ENCODE peak calls at places on chromosomes 12 and 14, in eight cellular contexts. One of them, this sample, is unnamed.

GRCh38 chr12:19620222-19620621 is 180.9 kb downstream of the AEBP2 start:
- DNase-seq in SHP77: no peak
- DNase-seq in stimulated activated CD4-positive, alpha-beta T cell treated with anti-CD3 and anti-CD28 coated beads, Interleukin-1b, Interleukin-23, amount 100 ng/mL, for 24 hours: no peak
- DNase-seq in NCI-H510A treated with DMSO at 0.1 percent for 48 hours: no peak
- DNase-seq in nucleus accumbens: no peak
- DNase-seq in fibroblast of lung: peak
- DNase-seq in LoVo: peak
- DNase-seq in OCI-M1: no peak
- DNase-seq in this sample: peak

GRCh38 chr12:52874573-52875435 is 26.0 kb upstream of the KRT78 start:
- DNase-seq in SHP77: no peak
- DNase-seq in stimulated activated CD4-positive, alpha-beta T cell treated with anti-CD3 and anti-CD28 coated beads, Interleukin-1b, Interleukin-23, amount 100 ng/mL, for 24 hours: no peak
- DNase-seq in NCI-H510A treated with DMSO at 0.1 percent for 48 hours: no peak
- DNase-seq in nucleus accumbens: no peak
- DNase-seq in fibroblast of lung: no peak
- DNase-seq in LoVo: no peak
- DNase-seq in OCI-M1: no peak
- DNase-seq in this sample: no peak

GRCh38 chr14:80084196-80084595 is 127.1 kb downstream of the DIO2 start:
- DNase-seq in SHP77: no peak
- DNase-seq in stimulated activated CD4-positive, alpha-beta T cell treated with anti-CD3 and anti-CD28 coated beads, Interleukin-1b, Interleukin-23, amount 100 ng/mL, for 24 hours: no peak
- DNase-seq in NCI-H510A treated with DMSO at 0.1 percent for 48 hours: no peak
- DNase-seq in nucleus accumbens: no peak
- DNase-seq in fibroblast of lung: no peak
- DNase-seq in LoVo: no peak
- DNase-seq in OCI-M1: no peak
- DNase-seq in this sample: no peak

GRCh38 chr14:33590891-33591630 is 359.8 kb downstream of the EGLN3 start:
- DNase-seq in SHP77: no peak
- DNase-seq in stimulated activated CD4-positive, alpha-beta T cell treated with anti-CD3 and anti-CD28 coated beads, Interleukin-1b, Interleukin-23, amount 100 ng/mL, for 24 hours: no peak
- DNase-seq in NCI-H510A treated with DMSO at 0.1 percent for 48 hours: no peak
- DNase-seq in nucleus accumbens: no peak
- DNase-seq in fibroblast of lung: peak
- DNase-seq in LoVo: no peak
- DNase-seq in OCI-M1: no peak
- DNase-seq in this sample: no peak

GRCh38 chr14:79357307-79357706 is 854.0 kb downstream of the DIO2 start:
- DNase-seq in SHP77: no peak
- DNase-seq in stimulated activated CD4-positive, alpha-beta T cell treated with anti-CD3 and anti-CD28 coated beads, Interleukin-1b, Interleukin-23, amount 100 ng/mL, for 24 hours: no peak
- DNase-seq in NCI-H510A treated with DMSO at 0.1 percent for 48 hours: no peak
- DNase-seq in nucleus accumbens: no peak
- DNase-seq in fibroblast of lung: no peak
- DNase-seq in LoVo: no peak
- DNase-seq in OCI-M1: no peak
- DNase-seq in this sample: no peak

GRCh38 chr12:90280033-90280432 is 571.4 kb upstream of the ATP2B1 start:
- DNase-seq in SHP77: no peak
- DNase-seq in stimulated activated CD4-positive, alpha-beta T cell treated with anti-CD3 and anti-CD28 coated beads, Interleukin-1b, Interleukin-23, amount 100 ng/mL, for 24 hours: no peak
- DNase-seq in NCI-H510A treated with DMSO at 0.1 percent for 48 hours: no peak
- DNase-seq in nucleus accumbens: no peak
- DNase-seq in fibroblast of lung: peak
- DNase-seq in LoVo: no peak
- DNase-seq in OCI-M1: peak
- DNase-seq in this sample: no peak

GRCh38 chr12:25107920-25108319 is 87.0 kb downstream of the DNAI7 start:
- DNase-seq in SHP77: no peak
- DNase-seq in stimulated activated CD4-positive, alpha-beta T cell treated with anti-CD3 and anti-CD28 coated beads, Interleukin-1b, Interleukin-23, amount 100 ng/mL, for 24 hours: no peak
- DNase-seq in NCI-H510A treated with DMSO at 0.1 percent for 48 hours: no peak
- DNase-seq in nucleus accumbens: no peak
- DNase-seq in fibroblast of lung: no peak
- DNase-seq in LoVo: no peak
- DNase-seq in OCI-M1: peak
- DNase-seq in this sample: no peak

GRCh38 chr12:3158851-3159465 is 81.8 kb downstream of the TSPAN9 start:
- DNase-seq in SHP77: no peak
- DNase-seq in stimulated activated CD4-positive, alpha-beta T cell treated with anti-CD3 and anti-CD28 coated beads, Interleukin-1b, Interleukin-23, amount 100 ng/mL, for 24 hours: no peak
- DNase-seq in NCI-H510A treated with DMSO at 0.1 percent for 48 hours: no peak
- DNase-seq in nucleus accumbens: no peak
- DNase-seq in fibroblast of lung: peak
- DNase-seq in LoVo: no peak
- DNase-seq in OCI-M1: no peak
- DNase-seq in this sample: no peak

GRCh38 chr14:99930420-99931274 is 134.6 kb upstream of the EVL start:
- DNase-seq in SHP77: no peak
- DNase-seq in stimulated activated CD4-positive, alpha-beta T cell treated with anti-CD3 and anti-CD28 coated beads, Interleukin-1b, Interleukin-23, amount 100 ng/mL, for 24 hours: no peak
- DNase-seq in NCI-H510A treated with DMSO at 0.1 percent for 48 hours: no peak
- DNase-seq in nucleus accumbens: no peak
- DNase-seq in fibroblast of lung: peak
- DNase-seq in LoVo: peak
- DNase-seq in OCI-M1: peak
- DNase-seq in this sample: no peak

GRCh38 chr12:77847665-77848431 is 17.2 kb downstream of the NAV3 start:
- DNase-seq in SHP77: peak
- DNase-seq in stimulated activated CD4-positive, alpha-beta T cell treated with anti-CD3 and anti-CD28 coated beads, Interleukin-1b, Interleukin-23, amount 100 ng/mL, for 24 hours: no peak
- DNase-seq in NCI-H510A treated with DMSO at 0.1 percent for 48 hours: peak
- DNase-seq in nucleus accumbens: no peak
- DNase-seq in fibroblast of lung: peak
- DNase-seq in LoVo: peak
- DNase-seq in OCI-M1: peak
- DNase-seq in this sample: peak

GRCh38 chr12:12039897-12040296 is 30.8 kb upstream of the BCL2L14 start:
- DNase-seq in SHP77: no peak
- DNase-seq in stimulated activated CD4-positive, alpha-beta T cell treated with anti-CD3 and anti-CD28 coated beads, Interleukin-1b, Interleukin-23, amount 100 ng/mL, for 24 hours: no peak
- DNase-seq in NCI-H510A treated with DMSO at 0.1 percent for 48 hours: no peak
- DNase-seq in nucleus accumbens: no peak
- DNase-seq in fibroblast of lung: no peak
- DNase-seq in LoVo: peak
- DNase-seq in OCI-M1: no peak
- DNase-seq in this sample: no peak

GRCh38 chr12:25433024-25433423 is 120.1 kb downstream of the LMNTD1 start:
- DNase-seq in SHP77: no peak
- DNase-seq in stimulated activated CD4-positive, alpha-beta T cell treated with anti-CD3 and anti-CD28 coated beads, Interleukin-1b, Interleukin-23, amount 100 ng/mL, for 24 hours: no peak
- DNase-seq in NCI-H510A treated with DMSO at 0.1 percent for 48 hours: no peak
- DNase-seq in nucleus accumbens: no peak
- DNase-seq in fibroblast of lung: peak
- DNase-seq in LoVo: no peak
- DNase-seq in OCI-M1: no peak
- DNase-seq in this sample: no peak

GRCh38 chr14:60964901-60965300 is 16.0 kb downstream of the TRMT5 start:
- DNase-seq in SHP77: no peak
- DNase-seq in stimulated activated CD4-positive, alpha-beta T cell treated with anti-CD3 and anti-CD28 coated beads, Interleukin-1b, Interleukin-23, amount 100 ng/mL, for 24 hours: no peak
- DNase-seq in NCI-H510A treated with DMSO at 0.1 percent for 48 hours: peak
- DNase-seq in nucleus accumbens: no peak
- DNase-seq in fibroblast of lung: peak
- DNase-seq in LoVo: no peak
- DNase-seq in OCI-M1: no peak
- DNase-seq in this sample: no peak

GRCh38 chr14:91202234-91202974 is 42.1 kb downstream of the GPR68 start:
- DNase-seq in SHP77: no peak
- DNase-seq in stimulated activated CD4-positive, alpha-beta T cell treated with anti-CD3 and anti-CD28 coated beads, Interleukin-1b, Interleukin-23, amount 100 ng/mL, for 24 hours: no peak
- DNase-seq in NCI-H510A treated with DMSO at 0.1 percent for 48 hours: no peak
- DNase-seq in nucleus accumbens: no peak
- DNase-seq in fibroblast of lung: peak
- DNase-seq in LoVo: no peak
- DNase-seq in OCI-M1: peak
- DNase-seq in this sample: peak

GRCh38 chr12:75553865-75554555 is 42.6 kb upstream of the KRR1 start:
- DNase-seq in SHP77: no peak
- DNase-seq in stimulated activated CD4-positive, alpha-beta T cell treated with anti-CD3 and anti-CD28 coated beads, Interleukin-1b, Interleukin-23, amount 100 ng/mL, for 24 hours: no peak
- DNase-seq in NCI-H510A treated with DMSO at 0.1 percent for 48 hours: no peak
- DNase-seq in nucleus accumbens: no peak
- DNase-seq in fibroblast of lung: peak
- DNase-seq in LoVo: no peak
- DNase-seq in OCI-M1: no peak
- DNase-seq in this sample: no peak

GRCh38 chr12:6688543-6688999 is 604 bp downstream of the ZNF384 start:
- DNase-seq in SHP77: peak
- DNase-seq in stimulated activated CD4-positive, alpha-beta T cell treated with anti-CD3 and anti-CD28 coated beads, Interleukin-1b, Interleukin-23, amount 100 ng/mL, for 24 hours: no peak
- DNase-seq in NCI-H510A treated with DMSO at 0.1 percent for 48 hours: no peak
- DNase-seq in nucleus accumbens: no peak
- DNase-seq in fibroblast of lung: no peak
- DNase-seq in LoVo: peak
- DNase-seq in OCI-M1: no peak
- DNase-seq in this sample: peak

GRCh38 chr12:104638218-104638617 is 181.5 kb downstream of the CHST11 start:
- DNase-seq in SHP77: no peak
- DNase-seq in stimulated activated CD4-positive, alpha-beta T cell treated with anti-CD3 and anti-CD28 coated beads, Interleukin-1b, Interleukin-23, amount 100 ng/mL, for 24 hours: no peak
- DNase-seq in NCI-H510A treated with DMSO at 0.1 percent for 48 hours: no peak
- DNase-seq in nucleus accumbens: no peak
- DNase-seq in fibroblast of lung: no peak
- DNase-seq in LoVo: no peak
- DNase-seq in OCI-M1: no peak
- DNase-seq in this sample: no peak